ENCODE peak calls at places on chromosome 1, in four cellular contexts. One of them, this sample, is unnamed.

GRCh38 chr1:204177133-204177532 is 11.0 kb upstream of the REN start:
- DNase-seq in GM12878: no peak
- DNase-seq in K562: peak; percentile 82
- DNase-seq in SK-N-SH: no peak
- DNase-seq in this sample: no peak

GRCh38 chr1:19393051-19393450 is 80.9 kb downstream of the SLC66A1 start:
- DNase-seq in K562: no peak
- DNase-seq in SK-N-SH: no peak
- DNase-seq in GM12878: no peak
- DNase-seq in this sample: no peak

GRCh38 chr1:61079898-61080336 is 2.4 kb upstream of the NFIA start:
- DNase-seq in GM12878: no peak
- DNase-seq in K562: peak; percentile 96
- DNase-seq in SK-N-SH: peak; percentile 72
- DNase-seq in this sample: peak; percentile 74

GRCh38 chr1:33039840-33040239 is 3.2 kb upstream of the AK2 start:
- DNase-seq in GM12878: no peak
- DNase-seq in SK-N-SH: no peak
- DNase-seq in K562: no peak
- DNase-seq in this sample: no peak

GRCh38 chr1:201275266-201275666 is 8.0 kb upstream of the PKP1 start:
- DNase-seq in SK-N-SH: no peak
- DNase-seq in K562: no peak
- DNase-seq in GM12878: no peak
- DNase-seq in this sample: no peak

GRCh38 chr1:118954286-118954890 is 33.8 kb downstream of the TBX15 start:
- DNase-seq in GM12878: no peak
- DNase-seq in K562: no peak
- DNase-seq in SK-N-SH: no peak
- DNase-seq in this sample: no peak

GRCh38 chr1:29124366-29125236 is 898 bp upstream of the TMEM200B start:
- DNase-seq in GM12878: no peak
- DNase-seq in SK-N-SH: peak; percentile 96
- DNase-seq in K562: peak; percentile 80
- DNase-seq in this sample: peak; percentile 93

GRCh38 chr1:77514871-77515776 is 167.3 kb downstream of the ZZZ3 start:
- DNase-seq in SK-N-SH: no peak
- DNase-seq in K562: peak; percentile 23
- DNase-seq in GM12878: no peak
- DNase-seq in this sample: peak; percentile 62

GRCh38 chr1:227673441-227673840 is 61.7 kb downstream of the JMJD4 start:
- DNase-seq in K562: no peak
- DNase-seq in GM12878: no peak
- DNase-seq in SK-N-SH: no peak
- DNase-seq in this sample: no peak
- TF ChIP-seq USF1 in K562: no peak
- TF ChIP-seq USF1 in GM12878: no peak
- TF ChIP-seq USF1 in SK-N-SH: no peak
- TF ChIP-seq USF1 in this sample: no peak

GRCh38 chr1:117372863-117373412 is 5.7 kb downstream of the MAN1A2 start:
- DNase-seq in K562: no peak
- DNase-seq in SK-N-SH: no peak
- DNase-seq in GM12878: no peak
- DNase-seq in this sample: no peak
- TF ChIP-seq USF1 in K562: no peak
- TF ChIP-seq USF1 in SK-N-SH: no peak
- TF ChIP-seq USF1 in GM12878: no peak
- TF ChIP-seq USF1 in this sample: no peak

GRCh38 chr1:52253421-52253820 is 111.5 kb downstream of the ZFYVE9 start:
- DNase-seq in SK-N-SH: no peak
- DNase-seq in K562: peak; percentile 68
- DNase-seq in GM12878: no peak
- DNase-seq in this sample: no peak
- TF ChIP-seq USF1 in SK-N-SH: no peak
- TF ChIP-seq USF1 in K562: no peak
- TF ChIP-seq USF1 in GM12878: no peak
- TF ChIP-seq USF1 in this sample: no peak

DNA sequence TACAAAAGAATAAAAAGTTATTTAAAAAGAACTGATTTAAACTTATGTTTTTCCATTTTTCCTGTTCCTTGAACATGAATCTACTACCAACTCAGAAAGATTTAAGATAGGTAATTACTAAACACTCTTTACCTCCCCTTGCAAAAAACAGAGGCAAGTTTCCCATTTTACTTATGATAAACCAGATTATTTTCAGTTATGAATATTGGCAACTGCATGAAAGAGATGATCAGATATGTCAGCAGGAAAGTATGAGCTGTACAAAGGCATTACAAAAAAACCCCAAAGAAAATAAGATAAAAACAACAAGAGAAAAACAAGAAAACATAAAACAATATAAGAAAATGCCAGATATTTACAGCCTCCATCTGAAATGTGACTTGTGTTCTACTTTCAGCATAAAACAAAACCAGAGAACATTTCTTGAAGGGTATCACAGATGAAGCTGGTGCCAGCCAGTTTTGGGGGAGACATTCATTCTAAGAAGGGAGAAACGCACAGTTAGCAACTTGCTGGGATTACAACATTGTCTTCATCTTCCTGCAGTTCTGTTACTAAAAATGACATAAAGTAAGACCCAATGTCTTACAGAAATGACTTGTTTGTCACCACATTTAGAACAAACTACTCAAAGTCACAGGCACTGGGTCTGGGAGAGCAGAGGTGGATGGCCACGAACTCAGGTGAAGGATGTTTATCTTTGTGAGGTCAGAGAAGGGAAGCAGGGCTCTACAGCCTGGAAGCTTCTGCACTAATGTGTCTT is 19.1 kb downstream of the ZC3H12A start:
- DNase-seq in SK-N-SH: no peak
- DNase-seq in K562: no peak
- DNase-seq in GM12878: no peak
- DNase-seq in this sample: no peak
- TF ChIP-seq USF1 in SK-N-SH: no peak
- TF ChIP-seq USF1 in K562: no peak
- TF ChIP-seq USF1 in GM12878: no peak
- TF ChIP-seq USF1 in this sample: no peak

GRCh38 chr1:89834078-89834704 is 13.4 kb downstream of the LRRC8D start:
- DNase-seq in K562: no peak
- DNase-seq in GM12878: no peak
- DNase-seq in SK-N-SH: no peak
- DNase-seq in this sample: no peak
- TF ChIP-seq USF1 in K562: no peak
- TF ChIP-seq USF1 in GM12878: no peak
- TF ChIP-seq USF1 in SK-N-SH: no peak
- TF ChIP-seq USF1 in this sample: no peak

GRCh38 chr1:113042336-113043143 is 30.5 kb upstream of the LRIG2 start:
- DNase-seq in GM12878: no peak
- DNase-seq in K562: peak; percentile 96
- DNase-seq in SK-N-SH: peak; percentile 79
- DNase-seq in this sample: peak; percentile 87
- TF ChIP-seq USF1 in GM12878: no peak
- TF ChIP-seq USF1 in K562: no peak
- TF ChIP-seq USF1 in SK-N-SH: no peak
- TF ChIP-seq USF1 in this sample: no peak

GRCh38 chr1:167516404-167517388 is 1.6 kb downstream of the CD247 start:
- DNase-seq in SK-N-SH: no peak
- DNase-seq in K562: no peak
- DNase-seq in GM12878: no peak
- DNase-seq in this sample: no peak
- TF ChIP-seq USF1 in SK-N-SH: no peak
- TF ChIP-seq USF1 in K562: no peak
- TF ChIP-seq USF1 in GM12878: no peak
- TF ChIP-seq USF1 in this sample: no peak

GRCh38 chr1:116377564-116378529 is 4.8 kb downstream of the ATP1A1 start:
- DNase-seq in K562: peak; percentile 50
- DNase-seq in SK-N-SH: peak; percentile 38
- DNase-seq in GM12878: peak; percentile 96
- DNase-seq in this sample: no peak

GRCh38 chr1:116374340-116375164 is 1.5 kb downstream of the ATP1A1 start:
- DNase-seq in K562: peak; percentile 34
- DNase-seq in GM12878: no peak
- DNase-seq in SK-N-SH: no peak
- DNase-seq in this sample: peak; percentile 18

GRCh38 chr1:116375165-116375883 is 2.3 kb downstream of the ATP1A1 start:
- DNase-seq in SK-N-SH: no peak
- DNase-seq in K562: peak; percentile 37
- DNase-seq in GM12878: no peak
- DNase-seq in this sample: no peak

GRCh38 chr1:116376734-116377096 is 3.7 kb downstream of the ATP1A1 start:
- DNase-seq in SK-N-SH: no peak
- DNase-seq in GM12878: no peak
- DNase-seq in K562: no peak
- DNase-seq in this sample: no peak

DNA sequence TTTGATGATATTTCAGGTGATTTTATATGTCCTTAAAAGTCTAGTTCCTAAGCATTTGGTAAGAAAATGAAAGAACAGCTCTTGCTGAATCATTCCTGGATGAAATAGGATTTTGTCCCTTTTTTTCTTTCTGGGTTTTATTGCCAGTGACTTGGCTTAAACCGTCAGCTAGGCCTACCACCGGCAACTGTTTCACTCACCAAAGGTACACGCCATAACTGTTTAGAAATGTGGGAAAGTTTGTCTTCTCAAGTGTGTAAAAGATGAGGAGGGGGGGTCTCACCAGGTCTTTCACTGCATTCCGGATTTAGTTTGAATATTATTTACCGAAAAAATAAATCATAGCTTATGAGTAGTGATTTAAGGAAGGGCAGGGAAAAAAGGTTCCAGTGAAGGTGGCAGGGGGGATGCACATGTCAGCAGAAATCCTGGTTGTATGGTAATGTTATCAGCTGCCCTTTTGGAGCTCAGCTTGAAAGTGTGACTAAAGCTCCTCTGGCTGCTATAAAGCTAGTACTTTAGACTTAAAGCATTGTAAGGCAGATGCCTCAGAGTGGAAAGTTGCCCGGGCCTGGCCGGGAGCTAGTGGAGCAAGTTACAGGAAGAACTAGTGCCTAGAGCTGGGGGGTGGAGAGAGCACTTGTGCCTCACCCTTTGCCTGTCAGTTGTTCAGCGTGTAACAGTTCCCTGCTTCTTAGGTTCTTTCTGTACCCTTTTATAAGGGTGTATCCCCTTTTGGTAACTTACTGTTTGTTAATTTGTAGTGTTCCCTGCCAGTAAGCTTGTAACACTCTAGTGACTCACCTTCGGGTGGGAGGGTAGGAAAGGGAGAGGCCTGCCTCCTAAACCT is 3.1 kb downstream of the ATP1A1 start:
- DNase-seq in K562: peak; percentile 61
- DNase-seq in GM12878: no peak
- DNase-seq in SK-N-SH: no peak
- DNase-seq in this sample: peak; percentile 49
- TF ChIP-seq USF1 in K562: no peak
- TF ChIP-seq USF1 in GM12878: no peak
- TF ChIP-seq USF1 in SK-N-SH: no peak
- TF ChIP-seq USF1 in this sample: no peak

This sample was measured in WTC11.